ENCODE peak calls at places on chromosomes 7 and 10, in nine cellular contexts. E is NCI-H1417 treated with DMSO at 0.1 percent for 48 hours; B is stimulated activated CD8-positive, alpha-beta memory T cell treated with anti-CD3 and anti-CD28 coated beads, Interleukin-2, amount 100 ng/mL, for 1 hour; J is C1 segment of cervical spinal cord; W is T-cell; D is cardiac muscle cell; I is glutamatergic neuron; R is GM04504; Q is GM23248. U is an unnamed sample.

GRCh38 chr10:71585579-71586092 is 133.9 kb downstream of the C10orf105 start:
- DNase-seq in B (no peak), I (no peak), J (no peak), W (no peak), E (no peak), D (peak), R (no peak), Q (no peak), U (no peak)

GRCh38 chr10:22230331-22230833 is 12.6 kb upstream of the EBLN1 start:
- DNase-seq in D (peak), I (no peak), R (no peak), J (no peak), B (no peak), Q (peak), W (peak), E (no peak), U (peak)

GRCh38 chr7:158685727-158686126 is 18.9 kb downstream of the NCAPG2 start:
- DNase-seq in J (no peak), I (no peak), Q (peak), D (peak), R (no peak), E (no peak), B (no peak), W (no peak), U (no peak)

GRCh38 chr10:57249615-57250281 is 888.7 kb upstream of the ZWINT start:
- DNase-seq in E (no peak), R (no peak), B (no peak), I (no peak), D (no peak), Q (no peak), J (no peak), W (no peak), U (no peak)

GRCh38 chr7:53350241-53350640 is 314.8 kb downstream of the POM121L12 start:
- DNase-seq in J (no peak), B (no peak), I (peak), W (no peak), R (no peak), D (no peak), Q (no peak), E (no peak), U (no peak)

GRCh38 chr7:30430300-30430699 is 48.3 kb downstream of the NOD1 start:
- DNase-seq in B (no peak), J (no peak), R (no peak), Q (no peak), E (no peak), D (peak), I (no peak), W (no peak), U (no peak)

GRCh38 chr7:80278737-80279136 is 144.1 kb downstream of the GNAI1 start:
- DNase-seq in D (no peak), E (no peak), B (no peak), J (no peak), R (no peak), I (no peak), W (no peak), Q (peak), U (no peak)

GRCh38 chr10:60313589-60313952 is 76.1 kb downstream of the ANK3 start:
- DNase-seq in R (no peak), I (no peak), B (no peak), D (no peak), J (no peak), Q (no peak), W (no peak), E (no peak), U (no peak)

GRCh38 chr7:112669306-112669705 is 120.9 kb downstream of the TMEM168 start:
- DNase-seq in W (no peak), Q (peak), B (no peak), D (no peak), J (no peak), E (no peak), R (no peak), I (no peak), U (no peak)

GRCh38 chr10:132420469-132421376 is 23.7 kb downstream of the PWWP2B start:
- DNase-seq in B (no peak), D (no peak), J (no peak), I (no peak), E (no peak), Q (peak), R (no peak), W (no peak), U (no peak)

GRCh38 chr10:84198206-84198915 is 4.0 kb downstream of the CDHR1 start:
- DNase-seq in I (no peak), W (no peak), D (no peak), B (no peak), J (no peak), E (no peak), Q (no peak), R (no peak), U (no peak)

GRCh38 chr7:44307301-44307900 is 18.0 kb downstream of the CAMK2B start:
- DNase-seq in D (peak), B (no peak), J (no peak), Q (peak), R (peak), E (no peak), I (no peak), W (no peak), U (no peak)

GRCh38 chr10:69501657-69502056 is 50.4 kb downstream of the TSPAN15 start:
- DNase-seq in W (no peak), Q (no peak), R (no peak), D (no peak), I (no peak), B (no peak), E (no peak), J (no peak), U (no peak)

GRCh38 chr10:84613336-84614021 is 285.1 kb downstream of the CCSER2 start:
- DNase-seq in D (peak), B (no peak), E (no peak), R (no peak), J (no peak), Q (peak), W (no peak), I (peak), U (no peak)

GRCh38 chr7:97145068-97145467 is 27.6 kb downstream of the SDHAF3 start:
- DNase-seq in R (peak), B (no peak), Q (peak), E (peak), D (peak), I (no peak), W (no peak), J (no peak), U (no peak)